ENCODE peak calls at places on chromosomes 2 and 18, in ten cellular contexts. One of them, this sample, is unnamed.

GRCh38 chr18:35376393-35376741 is 770 bp downstream of the ZNF396 start:
- DNase-seq in T-helper 1 cell: no peak
- DNase-seq in GF-D8: no peak
- DNase-seq in effector memory CD8-positive, alpha-beta T cell: no peak
- DNase-seq in ELR: no peak
- DNase-seq in Right ventricle myocardium superior: peak
- DNase-seq in nucleus accumbens: no peak
- DNase-seq in vagina: no peak
- DNase-seq in islet precursor cell: peak
- DNase-seq in activated naive CD4-positive, alpha-beta T cell treated with anti-CD3 and anti-CD28 coated beads, Interleukin-2, amount 50 U/mL, for 16 hours: peak
- DNase-seq in this sample: no peak

GRCh38 chr2:23289671-23290070 is 95.3 kb upstream of the KLHL29 start:
- DNase-seq in Right ventricle myocardium superior: no peak
- DNase-seq in activated naive CD4-positive, alpha-beta T cell treated with anti-CD3 and anti-CD28 coated beads, Interleukin-2, amount 50 U/mL, for 16 hours: no peak
- DNase-seq in vagina: peak
- DNase-seq in GF-D8: no peak
- DNase-seq in nucleus accumbens: no peak
- DNase-seq in ELR: no peak
- DNase-seq in T-helper 1 cell: no peak
- DNase-seq in islet precursor cell: peak
- DNase-seq in effector memory CD8-positive, alpha-beta T cell: no peak
- DNase-seq in this sample: no peak

GRCh38 chr2:15763822-15764682 is 172.4 kb downstream of the DDX1 start:
- DNase-seq in Right ventricle myocardium superior: no peak
- DNase-seq in vagina: no peak
- DNase-seq in activated naive CD4-positive, alpha-beta T cell treated with anti-CD3 and anti-CD28 coated beads, Interleukin-2, amount 50 U/mL, for 16 hours: no peak
- DNase-seq in ELR: no peak
- DNase-seq in nucleus accumbens: no peak
- DNase-seq in GF-D8: no peak
- DNase-seq in effector memory CD8-positive, alpha-beta T cell: no peak
- DNase-seq in islet precursor cell: peak
- DNase-seq in T-helper 1 cell: no peak
- DNase-seq in this sample: no peak

GRCh38 chr2:17621781-17622180 is 81.3 kb downstream of the VSNL1 start:
- DNase-seq in activated naive CD4-positive, alpha-beta T cell treated with anti-CD3 and anti-CD28 coated beads, Interleukin-2, amount 50 U/mL, for 16 hours: no peak
- DNase-seq in islet precursor cell: peak
- DNase-seq in effector memory CD8-positive, alpha-beta T cell: no peak
- DNase-seq in vagina: no peak
- DNase-seq in GF-D8: no peak
- DNase-seq in Right ventricle myocardium superior: no peak
- DNase-seq in ELR: peak
- DNase-seq in T-helper 1 cell: no peak
- DNase-seq in nucleus accumbens: no peak
- DNase-seq in this sample: peak

GRCh38 chr2:101150306-101151140 is 659 bp downstream of the TBC1D8 start:
- DNase-seq in vagina: no peak
- DNase-seq in ELR: peak
- DNase-seq in Right ventricle myocardium superior: peak
- DNase-seq in GF-D8: no peak
- DNase-seq in islet precursor cell: peak
- DNase-seq in effector memory CD8-positive, alpha-beta T cell: no peak
- DNase-seq in activated naive CD4-positive, alpha-beta T cell treated with anti-CD3 and anti-CD28 coated beads, Interleukin-2, amount 50 U/mL, for 16 hours: peak
- DNase-seq in nucleus accumbens: no peak
- DNase-seq in T-helper 1 cell: no peak
- DNase-seq in this sample: peak

GRCh38 chr2:78465707-78466106 is 559.8 kb upstream of the REG3G start:
- DNase-seq in Right ventricle myocardium superior: no peak
- DNase-seq in T-helper 1 cell: no peak
- DNase-seq in activated naive CD4-positive, alpha-beta T cell treated with anti-CD3 and anti-CD28 coated beads, Interleukin-2, amount 50 U/mL, for 16 hours: no peak
- DNase-seq in islet precursor cell: no peak
- DNase-seq in ELR: no peak
- DNase-seq in vagina: no peak
- DNase-seq in effector memory CD8-positive, alpha-beta T cell: no peak
- DNase-seq in GF-D8: no peak
- DNase-seq in nucleus accumbens: no peak
- DNase-seq in this sample: no peak

GRCh38 chr2:202034249-202035088 is 814 bp downstream of the FZD7 start:
- DNase-seq in nucleus accumbens: no peak
- DNase-seq in vagina: no peak
- DNase-seq in effector memory CD8-positive, alpha-beta T cell: no peak
- DNase-seq in ELR: peak
- DNase-seq in activated naive CD4-positive, alpha-beta T cell treated with anti-CD3 and anti-CD28 coated beads, Interleukin-2, amount 50 U/mL, for 16 hours: peak
- DNase-seq in Right ventricle myocardium superior: peak
- DNase-seq in GF-D8: no peak
- DNase-seq in T-helper 1 cell: no peak
- DNase-seq in islet precursor cell: peak
- DNase-seq in this sample: peak

GRCh38 chr2:229243880-229244560 is 27.1 kb downstream of the PID1 start:
- DNase-seq in GF-D8: no peak
- DNase-seq in activated naive CD4-positive, alpha-beta T cell treated with anti-CD3 and anti-CD28 coated beads, Interleukin-2, amount 50 U/mL, for 16 hours: no peak
- DNase-seq in effector memory CD8-positive, alpha-beta T cell: no peak
- DNase-seq in nucleus accumbens: no peak
- DNase-seq in T-helper 1 cell: no peak
- DNase-seq in Right ventricle myocardium superior: no peak
- DNase-seq in vagina: no peak
- DNase-seq in ELR: peak
- DNase-seq in islet precursor cell: no peak
- DNase-seq in this sample: no peak

GRCh38 chr2:221494556-221494955 is 77.5 kb downstream of the EPHA4 start:
- DNase-seq in T-helper 1 cell: no peak
- DNase-seq in vagina: no peak
- DNase-seq in islet precursor cell: peak
- DNase-seq in effector memory CD8-positive, alpha-beta T cell: no peak
- DNase-seq in nucleus accumbens: no peak
- DNase-seq in ELR: peak
- DNase-seq in activated naive CD4-positive, alpha-beta T cell treated with anti-CD3 and anti-CD28 coated beads, Interleukin-2, amount 50 U/mL, for 16 hours: no peak
- DNase-seq in GF-D8: no peak
- DNase-seq in Right ventricle myocardium superior: no peak
- DNase-seq in this sample: peak

GRCh38 chr2:240925191-240925575 is 19.0 kb downstream of the CROCC2 start:
- DNase-seq in nucleus accumbens: no peak
- DNase-seq in ELR: no peak
- DNase-seq in Right ventricle myocardium superior: peak
- DNase-seq in effector memory CD8-positive, alpha-beta T cell: no peak
- DNase-seq in activated naive CD4-positive, alpha-beta T cell treated with anti-CD3 and anti-CD28 coated beads, Interleukin-2, amount 50 U/mL, for 16 hours: peak
- DNase-seq in islet precursor cell: peak
- DNase-seq in T-helper 1 cell: peak
- DNase-seq in GF-D8: no peak
- DNase-seq in vagina: no peak
- DNase-seq in this sample: no peak

GRCh38 chr2:168566974-168567650 is 111.0 kb downstream of the CERS6 start:
- DNase-seq in ELR: no peak
- DNase-seq in effector memory CD8-positive, alpha-beta T cell: no peak
- DNase-seq in nucleus accumbens: no peak
- DNase-seq in activated naive CD4-positive, alpha-beta T cell treated with anti-CD3 and anti-CD28 coated beads, Interleukin-2, amount 50 U/mL, for 16 hours: no peak
- DNase-seq in vagina: no peak
- DNase-seq in T-helper 1 cell: no peak
- DNase-seq in Right ventricle myocardium superior: no peak
- DNase-seq in islet precursor cell: no peak
- DNase-seq in GF-D8: no peak
- DNase-seq in this sample: no peak

This sample was measured in RPMI7951.